ENCODE peak calls at places on chromosome 20, in six cellular contexts. U is lung, O is lower leg skin, A is HepG2, J is hepatocyte, V is transverse colon. S is an unnamed sample.

GRCh38 chr20:41179961-41180360 is 42.6 kb downstream of the PLCG1 start:
- DNase-seq in J (no peak), A (no peak), O (peak; percentile 50), V (no peak), U (no peak), S (peak; percentile 52)

GRCh38 chr20:6765469-6766058 is 1.9 kb upstream of the BMP2 start:
- DNase-seq in A (peak; percentile 77), V (no peak), J (peak; percentile 49), O (no peak), U (no peak), S (no peak)

GRCh38 chr20:56628873-56629463 is at the start of gene TFAP2C:
- DNase-seq in U (peak; percentile 81), V (peak; percentile 81), O (peak; percentile 97), J (peak; percentile 84), A (no peak), S (no peak)

GRCh38 chr20:7772376-7772775 is 167.9 kb downstream of the HAO1 start:
- DNase-seq in O (no peak), U (no peak), J (no peak), A (no peak), V (no peak), S (no peak)

GRCh38 chr20:25296094-25297093 is 48.5 kb downstream of the PYGB start:
- DNase-seq in J (peak; percentile 55), U (no peak), A (peak; percentile 50), O (no peak), V (peak; percentile 60), S (no peak)

GRCh38 chr20:4972506-4973251 is 28.6 kb downstream of the SLC23A2 start:
- DNase-seq in O (no peak), U (no peak), A (no peak), J (no peak), V (no peak), S (no peak)

GRCh38 chr20:7883309-7883708 is 56.9 kb downstream of the HAO1 start:
- DNase-seq in O (no peak), A (no peak), V (no peak), U (no peak), J (no peak), S (no peak)

GRCh38 chr20:1764136-1765033 is 106.8 kb upstream of the SIRPG start:
- DNase-seq in J (peak; percentile 84), V (peak; percentile 80), O (peak; percentile 93), A (peak; percentile 73), U (peak; percentile 74), S (peak; percentile 80)

GRCh38 chr20:10970109-10970508 is 296.3 kb upstream of the JAG1 start:
- DNase-seq in A (no peak), J (no peak), O (no peak), V (no peak), U (no peak), S (no peak)

GRCh38 chr20:10848810-10849370 is 175.1 kb upstream of the JAG1 start:
- DNase-seq in A (peak; percentile 93), U (no peak), J (peak; percentile 75), V (peak; percentile 45), O (no peak), S (peak; percentile 61)

GRCh38 chr20:760751-761417 is 7.4 kb downstream of the SLC52A3 start:
- DNase-seq in U (no peak), J (peak; percentile 70), A (peak; percentile 52), V (no peak), O (no peak), S (no peak)

GRCh38 chr20:3681931-3682820 is at the start of gene ADAM33:
- DNase-seq in V (peak; percentile 44), U (no peak), A (no peak), O (peak; percentile 91), J (peak; percentile 40), S (no peak)

GRCh38 chr20:56998438-56998837 is 268.0 kb downstream of the BMP7 start:
- DNase-seq in A (no peak), O (peak; percentile 37), U (no peak), V (no peak), J (no peak), S (no peak)

GRCh38 chr20:45934046-45934586 is 367 bp upstream of the PCIF1 start:
- DNase-seq in A (no peak), V (peak; percentile 59), J (peak; percentile 66), U (peak; percentile 68), O (no peak), S (no peak)

GRCh38 chr20:2365091-2365490 is 15.6 kb upstream of the TGM6 start:
- DNase-seq in V (no peak), A (no peak), O (peak; percentile 34), U (no peak), J (no peak), S (no peak)

GRCh38 chr20:25623225-25623735 is 534 bp downstream of the NANP start:
- DNase-seq in O (peak; percentile 88), V (peak; percentile 51), A (peak; percentile 64), U (peak; percentile 48), J (peak; percentile 61), S (peak; percentile 65)

GRCh38 chr20:2327620-2328555 is 32.1 kb downstream of the TGM3 start:
- DNase-seq in O (no peak), A (no peak), U (no peak), V (no peak), J (no peak), S (no peak)

GRCh38 chr20:44738779-44739477 is 6.7 kb upstream of the KCNK15 start:
- DNase-seq in A (peak; percentile 89), J (peak; percentile 78), U (peak; percentile 79), O (no peak), V (peak; percentile 42), S (peak; percentile 82)

GRCh38 chr20:54494303-54495006 is 19.1 kb downstream of the DOK5 start:
- DNase-seq in U (no peak), O (no peak), J (no peak), A (no peak), V (no peak), S (no peak)

GRCh38 chr20:17747431-17747846 is 47.7 kb downstream of the BANF2 start:
- DNase-seq in V (no peak), U (no peak), O (no peak), A (peak; percentile 34), J (peak; percentile 57), S (peak; percentile 68)

GRCh38 chr20:25116746-25117457 is 35.0 kb upstream of the VSX1 start:
- DNase-seq in O (no peak), U (no peak), J (no peak), A (no peak), V (no peak), S (no peak)

GRCh38 chr20:2118783-2119182 is 17.2 kb downstream of the STK35 start:
- DNase-seq in U (no peak), V (no peak), J (no peak), O (no peak), A (no peak), S (no peak)

GRCh38 chr20:61437280-61438206 is 185.5 kb downstream of the CDH4 start:
- DNase-seq in V (no peak), J (no peak), U (no peak), O (no peak), A (no peak), S (peak; percentile 65)

GRCh38 chr20:54195483-54196472 is 12.1 kb upstream of the PFDN4 start:
- DNase-seq in O (no peak), U (no peak), V (no peak), A (peak; percentile 67), J (no peak), S (no peak)

GRCh38 chr20:2801459-2801728 is 967 bp upstream of the CPXM1 start:
- DNase-seq in V (no peak), J (no peak), O (peak; percentile 72), U (no peak), A (no peak), S (no peak)

DNA sequence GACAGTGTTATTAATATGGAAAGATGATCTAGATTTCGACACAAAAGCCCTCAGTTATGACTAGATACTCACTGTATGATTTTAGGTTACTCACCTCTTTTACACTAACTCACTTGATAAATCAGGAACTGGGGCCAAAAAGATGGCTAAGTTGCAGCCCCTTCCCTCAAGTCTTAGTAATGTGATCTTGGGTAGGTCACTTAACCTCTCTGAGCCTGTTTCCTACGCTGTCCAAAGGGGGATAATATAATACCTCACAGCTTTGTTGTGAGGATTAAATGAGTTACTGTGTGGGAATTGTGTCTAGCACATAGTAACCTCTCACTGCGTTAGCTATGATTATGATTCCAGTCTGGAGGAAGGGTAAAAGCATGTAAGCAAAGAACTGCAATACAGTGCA is 1.3 kb downstream of the TTI1 start:
- DNase-seq in V (no peak), J (no peak), A (no peak), U (no peak), O (no peak), S (no peak)
- H3K4me3 ChIP-seq in V (no peak overlapping the region), J (no peak overlapping the region), A (peak overlapping the region; percentile 85), U (no peak overlapping the region), O (no peak overlapping the region), S (peak overlapping the region; percentile 82)

DNA sequence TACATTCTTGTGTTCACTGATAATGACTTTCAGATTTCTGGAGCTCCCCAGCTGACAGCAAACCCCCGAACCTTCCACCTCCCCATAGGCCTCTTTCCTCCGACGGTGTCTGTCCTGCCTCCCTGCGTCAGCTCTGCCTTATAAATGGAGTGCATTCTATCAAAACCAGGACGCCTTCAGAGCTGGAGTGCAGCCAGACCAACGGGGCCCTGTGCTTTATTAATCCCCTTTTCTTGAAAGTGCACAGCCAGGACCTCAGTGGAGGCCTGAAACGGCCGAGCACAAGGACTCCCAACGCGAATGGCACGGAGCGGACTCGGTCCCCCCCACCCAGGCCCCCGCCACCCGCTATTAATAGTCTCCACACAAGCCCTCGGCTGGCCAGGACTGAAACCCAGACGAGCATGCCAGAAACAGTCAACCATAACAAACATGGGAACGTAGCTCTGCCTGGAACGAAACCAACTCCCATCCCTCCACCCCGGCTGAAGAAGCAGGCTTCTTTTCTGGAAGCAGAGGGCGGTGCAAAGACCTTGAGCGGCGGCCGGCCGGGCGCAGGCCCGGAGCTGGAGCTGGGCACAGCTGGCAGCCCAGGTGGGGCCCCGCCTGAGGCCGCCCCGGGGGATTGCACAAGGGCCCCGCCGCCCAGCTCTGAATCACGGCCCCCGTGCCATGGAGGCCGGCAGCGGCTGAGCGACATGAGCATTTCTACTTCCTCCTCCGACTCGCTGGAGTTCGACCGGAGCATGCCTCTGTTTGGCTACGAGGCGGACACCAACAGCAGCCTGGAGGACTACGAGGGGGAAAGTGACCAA is 42.3 kb upstream of the NAA20 start:
- DNase-seq in O (peak; percentile 96), A (no peak), J (peak; percentile 85), U (peak; percentile 84), V (peak; percentile 63), S (peak; percentile 89)
- H3K4me3 ChIP-seq in O (peak overlapping the region; percentile 48), A (no peak overlapping the region), J (peak overlapping the region; percentile 7), U (peak overlapping the region; percentile 49), V (peak overlapping the region; percentile 35), S (peak overlapping the region; percentile 51)

DNA sequence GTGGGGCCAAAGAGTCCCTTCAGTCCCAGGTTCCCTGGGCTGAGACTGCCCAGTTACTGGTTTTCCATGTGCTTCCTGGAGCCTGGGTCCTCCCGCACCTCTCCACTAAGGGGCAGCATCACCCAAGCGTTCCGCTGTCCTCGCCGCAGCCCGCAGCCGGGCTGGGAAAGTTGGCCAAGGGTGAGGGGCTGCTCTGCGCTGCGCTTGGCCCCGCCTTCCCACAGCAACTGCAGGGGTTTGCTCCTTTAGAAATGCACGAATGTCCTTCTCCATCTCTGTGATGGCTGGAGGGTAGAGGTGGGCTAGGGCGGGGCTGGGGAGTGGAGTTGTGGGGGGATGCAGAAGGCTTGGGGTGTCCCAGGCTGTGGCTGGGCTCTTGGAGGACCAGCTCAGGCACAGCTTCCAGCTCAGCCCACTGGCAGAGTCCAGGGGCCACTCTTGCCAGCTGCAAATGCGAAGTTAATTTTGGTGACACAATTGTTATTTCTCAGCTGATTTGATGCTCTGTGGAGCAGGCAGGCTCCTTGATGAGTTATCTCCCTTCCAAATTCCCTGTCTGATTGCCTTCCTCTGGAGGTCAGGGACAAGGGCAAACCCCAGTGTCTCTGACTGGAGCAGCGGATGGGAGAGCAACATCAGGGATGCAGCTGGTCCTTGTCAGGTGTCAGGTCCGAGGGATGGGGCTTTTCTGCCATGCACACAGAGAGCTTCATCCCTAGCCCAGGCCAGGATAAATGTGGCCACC is 63.2 kb downstream of the NOL4L start:
- DNase-seq in U (peak; percentile 68), J (peak; percentile 92), A (peak; percentile 72), O (no peak), V (peak; percentile 74), S (peak; percentile 66)
- H3K4me3 ChIP-seq in U (no peak overlapping the region), J (no peak overlapping the region), A (no peak overlapping the region), O (no peak overlapping the region), V (no peak overlapping the region), S (no peak overlapping the region)

GRCh38 chr20:9119776-9120175 is 50.9 kb downstream of the PLCB4 start:
- DNase-seq in O (no peak), A (no peak), V (no peak), J (no peak), U (no peak), S (no peak)
- H3K4me3 ChIP-seq in O (no peak overlapping the region), A (no peak overlapping the region), V (no peak overlapping the region), J (no peak overlapping the region), U (no peak overlapping the region), S (no peak overlapping the region)

S was measured in right atrium auricular region.